ENCODE peak calls at places on chromosome 13, in four cellular contexts. R is esophagus muscularis mucosa, I is transverse colon, X is A549. D is an unnamed sample.
A peak's percentile ranks its signal among the peaks of the same experiment; 100 is the strongest.

GRCh38 chr13:67374391-67374790 is 144.3 kb upstream of the PCDH9 start:
- DNase-seq in R (no peak), I (no peak), X (no peak), D (no peak)

GRCh38 chr13:85377783-85378182 is 421.4 kb downstream of the SLITRK6 start:
- DNase-seq in R (no peak), I (no peak), X (no peak), D (no peak)

GRCh38 chr13:90534617-90535340 is 812.7 kb upstream of the MIR17HG start:
- DNase-seq in R (no peak), I (no peak), X (no peak), D (no peak)

GRCh38 chr13:75165543-75166230 is 316.3 kb downstream of the TBC1D4 start:
- DNase-seq in R (no peak), I (no peak), X (no peak), D (no peak)

GRCh38 chr13:51913421-51914136 is 51.8 kb downstream of the CCDC70 start:
- DNase-seq in R (no peak), I (no peak), X (no peak), D (no peak)

GRCh38 chr13:50119593-50119992 is 104.3 kb downstream of the KCNRG start:
- DNase-seq in R (no peak), I (no peak), X (no peak), D (no peak)

GRCh38 chr13:24627864-24628418 is 52.3 kb upstream of the ATP12A start:
- DNase-seq in R (no peak), I (no peak), X (no peak), D (no peak)

GRCh38 chr13:38180670-38181069 is 169.0 kb upstream of the UFM1 start:
- DNase-seq in R (no peak), I (no peak), X (no peak), D (no peak)

GRCh38 chr13:59587971-59588716 is 575.6 kb downstream of the DIAPH3 start:
- DNase-seq in R (no peak), I (no peak), X (no peak), D (no peak)

GRCh38 chr13:86269511-86269910 is 470.3 kb upstream of the SLITRK6 start:
- DNase-seq in R (no peak), I (no peak), X (no peak), D (no peak)

GRCh38 chr13:107867701-107868661 is 347.4 kb downstream of the LIG4 start:
- DNase-seq in R (no peak), I (no peak), X (peak; percentile 15), D (peak; percentile 22)

GRCh38 chr13:23558675-23559536 is 11.3 kb upstream of the TNFRSF19 start:
- DNase-seq in R (no peak), I (no peak), X (peak; percentile 80), D (peak; percentile 73)

GRCh38 chr13:41178040-41178439 is 16.3 kb downstream of the KBTBD7 start:
- DNase-seq in R (no peak), I (no peak), X (no peak), D (no peak)

GRCh38 chr13:37129867-37130266 is 24.4 kb upstream of the CSNK1A1L start:
- DNase-seq in R (no peak), I (no peak), X (no peak), D (no peak)

GRCh38 chr13:35926859-35927530 is 204.2 kb downstream of the DCLK1 start:
- DNase-seq in R (no peak), I (no peak), X (no peak), D (no peak)

GRCh38 chr13:113058988-113059850 is 46.4 kb upstream of the F7 start:
- DNase-seq in R (no peak), I (no peak), X (peak; percentile 34), D (peak; percentile 37)

GRCh38 chr13:79393564-79394249 is 12.3 kb downstream of the RBM26 start:
- DNase-seq in R (no peak), I (peak; percentile 24), X (no peak), D (no peak)

GRCh38 chr13:28044608-28045007 is 55.8 kb downstream of the FLT3 start:
- DNase-seq in R (no peak), I (no peak), X (no peak), D (no peak)

GRCh38 chr13:25977216-25977615 is 74.6 kb downstream of the SHISA2 start:
- DNase-seq in R (no peak), I (no peak), X (no peak), D (no peak)

GRCh38 chr13:51758691-51759090 is 45.3 kb downstream of the DHRS12 start:
- DNase-seq in R (no peak), I (no peak), X (no peak), D (no peak)

GRCh38 chr13:114035583-114036501 is 62.0 kb upstream of the C13orf46 start:
- DNase-seq in R (no peak), I (no peak), X (no peak), D (no peak)

GRCh38 chr13:33321686-33322473 is 36.3 kb upstream of the STARD13 start:
- DNase-seq in R (no peak), I (no peak), X (no peak), D (no peak)

GRCh38 chr13:23159205-23159586 is 21.6 kb upstream of the SGCG start:
- DNase-seq in R (no peak), I (no peak), X (peak; percentile 42), D (no peak)

GRCh38 chr13:46666727-46667456 is 113.9 kb downstream of the LRCH1 start:
- DNase-seq in R (no peak), I (no peak), X (no peak), D (no peak)

GRCh38 chr13:39321578-39321977 is 281.4 kb downstream of the LHFPL6 start:
- DNase-seq in R (no peak), I (no peak), X (no peak), D (no peak)

GRCh38 chr13:99830931-99831330 is 140.6 kb downstream of the ZIC5 start:
- DNase-seq in R (no peak), I (no peak), X (no peak), D (no peak)
- TF ChIP-seq CTCF in R (no peak), I (no peak), X (no peak), D (no peak)

GRCh38 chr13:48748681-48749080 is 95.0 kb downstream of the CYSLTR2 start:
- DNase-seq in R (no peak), I (no peak), X (no peak), D (no peak)

GRCh38 chr13:48750588-48751383 is 97.1 kb downstream of the CYSLTR2 start:
- DNase-seq in R (no peak), I (peak; percentile 24), X (no peak), D (no peak)

GRCh38 chr13:48746816-48747215 is 93.1 kb downstream of the CYSLTR2 start:
- DNase-seq in R (no peak), I (no peak), X (no peak), D (no peak)

GRCh38 chr13:48749144-48749543 is 95.4 kb downstream of the CYSLTR2 start:
- DNase-seq in R (no peak), I (no peak), X (no peak), D (no peak)

DNA sequence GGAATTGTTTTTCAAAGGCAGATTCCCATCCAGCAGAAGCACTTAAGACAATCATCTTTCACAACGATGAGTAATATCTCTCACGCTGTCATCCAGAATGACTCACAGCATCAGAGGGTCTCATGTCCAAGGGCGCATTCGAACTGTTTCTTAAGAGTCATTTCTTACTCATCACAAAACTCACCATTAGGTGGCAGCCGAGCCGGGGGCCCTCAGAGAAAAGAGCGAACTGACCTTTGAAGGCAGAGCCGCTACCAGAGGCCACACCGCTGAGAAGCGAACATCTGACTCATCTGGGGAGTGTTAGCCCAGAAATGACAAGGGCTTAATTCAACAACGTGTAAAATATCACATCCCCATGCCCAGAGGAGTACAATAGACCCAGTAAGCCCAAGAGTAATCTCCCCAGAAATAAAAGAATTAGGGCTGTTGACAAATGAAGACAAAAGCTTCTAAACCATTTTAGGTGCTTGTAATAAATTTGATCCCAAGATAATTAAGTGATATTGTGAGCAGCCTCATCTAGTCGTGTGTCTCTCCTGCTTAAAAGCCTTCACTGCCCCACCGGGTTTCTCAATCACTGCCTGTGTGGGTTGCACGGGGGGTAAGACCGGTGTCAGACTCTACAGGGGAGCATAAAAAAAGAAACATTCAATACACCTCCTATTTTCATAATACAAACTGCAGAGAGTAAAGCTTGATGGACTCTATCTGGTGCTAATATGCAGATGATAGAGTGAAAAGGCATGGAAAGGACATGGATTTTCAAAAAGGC is 96.2 kb downstream of the CYSLTR2 start:
- DNase-seq in R (peak; percentile 96), I (peak; percentile 66), X (peak; percentile 90), D (peak; percentile 65)
- TF ChIP-seq EP300 in R (no peak), I (no peak), X (no peak), D (no peak)

DNA sequence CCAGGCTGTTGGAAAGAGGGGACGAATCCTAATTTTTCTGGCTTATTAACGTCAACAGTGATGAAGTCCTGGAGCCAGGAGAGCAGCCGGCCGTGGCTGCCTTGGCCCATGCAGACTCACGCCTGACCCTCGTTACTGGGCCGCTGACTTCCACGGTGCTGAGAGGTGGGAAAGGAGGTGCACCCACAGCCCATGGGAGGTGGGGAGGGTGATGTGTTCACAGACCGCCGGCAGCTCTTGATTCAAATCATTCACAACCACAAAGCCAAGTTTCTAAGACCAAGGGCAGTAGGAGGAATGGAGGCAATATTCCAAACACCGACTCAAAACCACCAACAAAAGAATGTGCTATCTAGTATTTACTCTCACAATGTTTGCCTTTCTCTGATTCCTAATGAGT is 24.3 kb downstream of the COL4A2 start:
- DNase-seq in R (no peak), I (no peak), X (no peak), D (no peak)
- TF ChIP-seq POLR2A in R (no peak), I (no peak), X (no peak), D (no peak)

DNA sequence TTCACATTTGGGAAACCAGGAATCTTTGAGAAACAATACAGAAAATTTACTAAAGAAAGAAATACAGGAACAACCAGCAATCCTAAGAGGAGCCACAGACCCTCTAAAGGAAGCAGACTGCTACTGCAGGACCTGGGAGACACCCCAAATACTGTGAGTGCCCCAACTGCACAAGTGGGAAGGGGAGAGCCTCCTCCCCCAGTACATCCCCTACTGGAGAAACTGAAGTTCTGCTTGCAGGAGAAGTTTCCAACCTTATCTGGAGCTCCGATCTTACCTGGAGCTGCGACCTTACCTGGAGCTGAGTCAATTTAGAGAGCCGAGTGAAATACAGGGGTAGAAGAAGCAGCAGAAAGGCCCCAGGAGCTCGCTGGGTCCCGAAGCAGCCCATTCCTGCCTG is 236.4 kb upstream of the SPRY2 start:
- DNase-seq in R (no peak), I (no peak), X (no peak), D (no peak)
- TF ChIP-seq CTCF in R (no peak), I (no peak), X (no peak), D (no peak)

D was measured in upper lobe of left lung.